ENCODE peak calls at places on chromosomes 16 and 17, in eight cellular contexts. One of them, this sample, is unnamed.

GRCh38 chr17:78131172-78132085 is 858 bp downstream of the TMC8 start:
- DNase-seq in effector memory CD4-positive, alpha-beta T cell: peak; percentile 43
- DNase-seq in right lobe of liver: no peak
- DNase-seq in left ventricle myocardium inferior: no peak
- DNase-seq in Peyer's patch: peak; percentile 51
- DNase-seq in pancreas: no peak
- DNase-seq in endodermal cell: peak; percentile 81
- DNase-seq in GM23248: peak; percentile 41
- DNase-seq in this sample: no peak

GRCh38 chr16:86103320-86103719 is 204.4 kb downstream of the IRF8 start:
- DNase-seq in left ventricle myocardium inferior: no peak
- DNase-seq in GM23248: no peak
- DNase-seq in Peyer's patch: peak; percentile 11
- DNase-seq in endodermal cell: no peak
- DNase-seq in right lobe of liver: no peak
- DNase-seq in effector memory CD4-positive, alpha-beta T cell: no peak
- DNase-seq in pancreas: no peak
- DNase-seq in this sample: no peak

GRCh38 chr16:27698266-27698665 is 148.3 kb downstream of the KATNIP start:
- DNase-seq in pancreas: no peak
- DNase-seq in right lobe of liver: no peak
- DNase-seq in left ventricle myocardium inferior: no peak
- DNase-seq in effector memory CD4-positive, alpha-beta T cell: no peak
- DNase-seq in Peyer's patch: peak; percentile 61
- DNase-seq in endodermal cell: peak; percentile 96
- DNase-seq in GM23248: no peak
- DNase-seq in this sample: no peak

GRCh38 chr16:68908000-68908313 is 64.6 kb downstream of the TANGO6 start:
- DNase-seq in effector memory CD4-positive, alpha-beta T cell: no peak
- DNase-seq in left ventricle myocardium inferior: no peak
- DNase-seq in GM23248: no peak
- DNase-seq in Peyer's patch: no peak
- DNase-seq in right lobe of liver: no peak
- DNase-seq in endodermal cell: no peak
- DNase-seq in pancreas: no peak
- DNase-seq in this sample: no peak

GRCh38 chr16:85777583-85778310 is 21.6 kb downstream of the EMC8 start:
- DNase-seq in effector memory CD4-positive, alpha-beta T cell: no peak
- DNase-seq in right lobe of liver: no peak
- DNase-seq in GM23248: peak; percentile 6
- DNase-seq in Peyer's patch: no peak
- DNase-seq in endodermal cell: no peak
- DNase-seq in left ventricle myocardium inferior: no peak
- DNase-seq in pancreas: no peak
- DNase-seq in this sample: no peak

GRCh38 chr16:81971853-81972252 is 39.4 kb downstream of the SDR42E1 start:
- DNase-seq in Peyer's patch: no peak
- DNase-seq in left ventricle myocardium inferior: no peak
- DNase-seq in right lobe of liver: no peak
- DNase-seq in pancreas: no peak
- DNase-seq in GM23248: no peak
- DNase-seq in endodermal cell: no peak
- DNase-seq in effector memory CD4-positive, alpha-beta T cell: no peak
- DNase-seq in this sample: no peak

GRCh38 chr16:29306953-29307597 is 99.4 kb downstream of the NPIPB11 start:
- DNase-seq in effector memory CD4-positive, alpha-beta T cell: no peak
- DNase-seq in Peyer's patch: no peak
- DNase-seq in right lobe of liver: no peak
- DNase-seq in GM23248: peak; percentile 71
- DNase-seq in endodermal cell: no peak
- DNase-seq in pancreas: no peak
- DNase-seq in left ventricle myocardium inferior: no peak
- DNase-seq in this sample: no peak

GRCh38 chr17:64992325-64992802 is 64.2 kb downstream of the GNA13 start:
- DNase-seq in GM23248: peak; percentile 80
- DNase-seq in right lobe of liver: no peak
- DNase-seq in endodermal cell: no peak
- DNase-seq in left ventricle myocardium inferior: no peak
- DNase-seq in pancreas: no peak
- DNase-seq in Peyer's patch: no peak
- DNase-seq in effector memory CD4-positive, alpha-beta T cell: no peak
- DNase-seq in this sample: no peak

GRCh38 chr17:37742762-37743611 is 1.9 kb downstream of the HNF1B start:
- DNase-seq in pancreas: no peak
- DNase-seq in right lobe of liver: no peak
- DNase-seq in endodermal cell: peak; percentile 84
- DNase-seq in Peyer's patch: peak; percentile 72
- DNase-seq in GM23248: peak; percentile 29
- DNase-seq in left ventricle myocardium inferior: no peak
- DNase-seq in effector memory CD4-positive, alpha-beta T cell: no peak
- DNase-seq in this sample: peak; percentile 54

GRCh38 chr16:3879887-3880564 is 487 bp downstream of the CREBBP start:
- DNase-seq in pancreas: peak; percentile 75
- DNase-seq in effector memory CD4-positive, alpha-beta T cell: peak; percentile 46
- DNase-seq in GM23248: peak; percentile 86
- DNase-seq in Peyer's patch: peak; percentile 85
- DNase-seq in left ventricle myocardium inferior: peak; percentile 82
- DNase-seq in endodermal cell: peak; percentile 76
- DNase-seq in right lobe of liver: peak; percentile 85
- DNase-seq in this sample: peak; percentile 79

GRCh38 chr16:7037491-7037890 is 295.2 kb upstream of the RBFOX1 start:
- DNase-seq in GM23248: no peak
- DNase-seq in endodermal cell: no peak
- DNase-seq in pancreas: no peak
- DNase-seq in right lobe of liver: no peak
- DNase-seq in effector memory CD4-positive, alpha-beta T cell: no peak
- DNase-seq in Peyer's patch: no peak
- DNase-seq in left ventricle myocardium inferior: no peak
- DNase-seq in this sample: no peak

GRCh38 chr17:60832206-60832605 is 154.6 kb downstream of the BCAS3 start:
- DNase-seq in Peyer's patch: no peak
- DNase-seq in endodermal cell: no peak
- DNase-seq in right lobe of liver: no peak
- DNase-seq in GM23248: no peak
- DNase-seq in left ventricle myocardium inferior: no peak
- DNase-seq in pancreas: no peak
- DNase-seq in effector memory CD4-positive, alpha-beta T cell: no peak
- DNase-seq in this sample: no peak

GRCh38 chr17:32699247-32699646 is 177.7 kb downstream of the MYO1D start:
- DNase-seq in pancreas: no peak
- DNase-seq in endodermal cell: no peak
- DNase-seq in effector memory CD4-positive, alpha-beta T cell: no peak
- DNase-seq in Peyer's patch: no peak
- DNase-seq in GM23248: peak; percentile 13
- DNase-seq in left ventricle myocardium inferior: no peak
- DNase-seq in right lobe of liver: no peak
- DNase-seq in this sample: no peak

GRCh38 chr17:81464586-81464985 is 48.0 kb downstream of the ACTG1 start:
- DNase-seq in pancreas: no peak
- DNase-seq in endodermal cell: no peak
- DNase-seq in GM23248: no peak
- DNase-seq in left ventricle myocardium inferior: no peak
- DNase-seq in effector memory CD4-positive, alpha-beta T cell: no peak
- DNase-seq in right lobe of liver: no peak
- DNase-seq in Peyer's patch: no peak
- DNase-seq in this sample: no peak

GRCh38 chr17:82972836-82973372 is 106.5 kb upstream of the METRNL start:
- DNase-seq in Peyer's patch: no peak
- DNase-seq in left ventricle myocardium inferior: no peak
- DNase-seq in pancreas: no peak
- DNase-seq in GM23248: no peak
- DNase-seq in endodermal cell: peak; percentile 26
- DNase-seq in effector memory CD4-positive, alpha-beta T cell: no peak
- DNase-seq in right lobe of liver: no peak
- DNase-seq in this sample: no peak

GRCh38 chr17:66578781-66579489 is 256.0 kb upstream of the CACNG5 start:
- DNase-seq in Peyer's patch: no peak
- DNase-seq in GM23248: no peak
- DNase-seq in effector memory CD4-positive, alpha-beta T cell: no peak
- DNase-seq in pancreas: no peak
- DNase-seq in endodermal cell: peak; percentile 66
- DNase-seq in right lobe of liver: no peak
- DNase-seq in left ventricle myocardium inferior: no peak
- DNase-seq in this sample: no peak

GRCh38 chr17:52297230-52298010 is 138.9 kb upstream of the CA10 start:
- DNase-seq in endodermal cell: no peak
- DNase-seq in effector memory CD4-positive, alpha-beta T cell: no peak
- DNase-seq in pancreas: no peak
- DNase-seq in right lobe of liver: no peak
- DNase-seq in left ventricle myocardium inferior: no peak
- DNase-seq in Peyer's patch: no peak
- DNase-seq in GM23248: peak; percentile 0
- DNase-seq in this sample: no peak

GRCh38 chr16:68490829-68491575 is 42.7 kb upstream of the SMPD3 start:
- DNase-seq in left ventricle myocardium inferior: no peak
- DNase-seq in effector memory CD4-positive, alpha-beta T cell: no peak
- DNase-seq in GM23248: peak; percentile 85
- DNase-seq in right lobe of liver: no peak
- DNase-seq in Peyer's patch: peak; percentile 85
- DNase-seq in pancreas: peak; percentile 92
- DNase-seq in endodermal cell: peak; percentile 93
- DNase-seq in this sample: peak; percentile 90

GRCh38 chr17:67841992-67842391 is 16.7 kb downstream of the BPTF start:
- DNase-seq in GM23248: peak; percentile 8
- DNase-seq in right lobe of liver: no peak
- DNase-seq in endodermal cell: no peak
- DNase-seq in left ventricle myocardium inferior: no peak
- DNase-seq in effector memory CD4-positive, alpha-beta T cell: no peak
- DNase-seq in Peyer's patch: no peak
- DNase-seq in pancreas: no peak
- DNase-seq in this sample: no peak

GRCh38 chr16:84597518-84598390 is 20.1 kb downstream of the COTL1 start:
- DNase-seq in Peyer's patch: no peak
- DNase-seq in pancreas: no peak
- DNase-seq in GM23248: no peak
- DNase-seq in left ventricle myocardium inferior: no peak
- DNase-seq in endodermal cell: no peak
- DNase-seq in right lobe of liver: peak; percentile 55
- DNase-seq in effector memory CD4-positive, alpha-beta T cell: no peak
- DNase-seq in this sample: no peak
- H3K4me1 ChIP-seq in Peyer's patch: peaks cover 48% of the 10 kb centered on the region
- H3K4me1 ChIP-seq in pancreas: peaks cover 6% of the 10 kb centered on the region
- H3K4me1 ChIP-seq in GM23248: peaks cover 40% of the 10 kb centered on the region
- H3K4me1 ChIP-seq in left ventricle myocardium inferior: peaks cover 36% of the 10 kb centered on the region
- H3K4me1 ChIP-seq in endodermal cell: peaks cover 6% of the 10 kb centered on the region
- H3K4me1 ChIP-seq in right lobe of liver: no peaks in the 10 kb centered on the region
- H3K4me1 ChIP-seq in effector memory CD4-positive, alpha-beta T cell: peaks cover 86% of the 10 kb centered on the region
- H3K4me1 ChIP-seq in this sample: peaks cover 94% of the 10 kb centered on the region

GRCh38 chr16:1433756-1434155 is 2.9 kb downstream of the PERCC1 start:
- DNase-seq in endodermal cell: no peak
- DNase-seq in Peyer's patch: no peak
- DNase-seq in pancreas: no peak
- DNase-seq in left ventricle myocardium inferior: no peak
- DNase-seq in right lobe of liver: no peak
- DNase-seq in GM23248: no peak
- DNase-seq in effector memory CD4-positive, alpha-beta T cell: no peak
- DNase-seq in this sample: no peak

GRCh38 chr16:1432388-1433262 is 1.7 kb downstream of the PERCC1 start:
- DNase-seq in left ventricle myocardium inferior: no peak
- DNase-seq in pancreas: no peak
- DNase-seq in endodermal cell: no peak
- DNase-seq in right lobe of liver: no peak
- DNase-seq in effector memory CD4-positive, alpha-beta T cell: no peak
- DNase-seq in GM23248: no peak
- DNase-seq in Peyer's patch: no peak
- DNase-seq in this sample: no peak

GRCh38 chr16:1431497-1432270 is 806 bp downstream of the PERCC1 start:
- DNase-seq in right lobe of liver: no peak
- DNase-seq in Peyer's patch: no peak
- DNase-seq in GM23248: no peak
- DNase-seq in pancreas: no peak
- DNase-seq in endodermal cell: no peak
- DNase-seq in left ventricle myocardium inferior: no peak
- DNase-seq in effector memory CD4-positive, alpha-beta T cell: no peak
- DNase-seq in this sample: no peak

GRCh38 chr16:1434644-1435592 is 4.0 kb downstream of the PERCC1 start:
- DNase-seq in Peyer's patch: no peak
- DNase-seq in effector memory CD4-positive, alpha-beta T cell: no peak
- DNase-seq in pancreas: no peak
- DNase-seq in GM23248: no peak
- DNase-seq in right lobe of liver: no peak
- DNase-seq in endodermal cell: no peak
- DNase-seq in left ventricle myocardium inferior: no peak
- DNase-seq in this sample: no peak

GRCh38 chr16:1433263-1433560 is 2.3 kb downstream of the PERCC1 start:
- DNase-seq in GM23248: no peak
- DNase-seq in effector memory CD4-positive, alpha-beta T cell: no peak
- DNase-seq in endodermal cell: no peak
- DNase-seq in Peyer's patch: no peak
- DNase-seq in pancreas: no peak
- DNase-seq in right lobe of liver: no peak
- DNase-seq in left ventricle myocardium inferior: no peak
- DNase-seq in this sample: no peak
- H3K27me3 ChIP-seq in GM23248: no peaks in the 10 kb centered on the region
- H3K27me3 ChIP-seq in effector memory CD4-positive, alpha-beta T cell: no peaks in the 10 kb centered on the region
- H3K27me3 ChIP-seq in endodermal cell: no peaks in the 10 kb centered on the region
- H3K27me3 ChIP-seq in Peyer's patch: no peaks in the 10 kb centered on the region
- H3K27me3 ChIP-seq in pancreas: no peaks in the 10 kb centered on the region
- H3K27me3 ChIP-seq in right lobe of liver: no peaks in the 10 kb centered on the region
- H3K27me3 ChIP-seq in left ventricle myocardium inferior: no peaks in the 10 kb centered on the region
- H3K27me3 ChIP-seq in this sample: no peaks in the 10 kb centered on the region

GRCh38 chr16:75244225-75244792 is 7.1 kb downstream of the BCAR1 start:
- DNase-seq in pancreas: no peak
- DNase-seq in left ventricle myocardium inferior: no peak
- DNase-seq in effector memory CD4-positive, alpha-beta T cell: no peak
- DNase-seq in Peyer's patch: no peak
- DNase-seq in endodermal cell: no peak
- DNase-seq in right lobe of liver: no peak
- DNase-seq in GM23248: peak; percentile 70
- DNase-seq in this sample: peak; percentile 79

GRCh38 chr16:75241412-75241811 is 10.0 kb downstream of the BCAR1 start:
- DNase-seq in GM23248: no peak
- DNase-seq in endodermal cell: no peak
- DNase-seq in Peyer's patch: no peak
- DNase-seq in effector memory CD4-positive, alpha-beta T cell: no peak
- DNase-seq in pancreas: no peak
- DNase-seq in right lobe of liver: no peak
- DNase-seq in left ventricle myocardium inferior: no peak
- DNase-seq in this sample: no peak

GRCh38 chr16:75243667-75244224 is 7.7 kb downstream of the BCAR1 start:
- DNase-seq in GM23248: no peak
- DNase-seq in right lobe of liver: no peak
- DNase-seq in endodermal cell: no peak
- DNase-seq in pancreas: no peak
- DNase-seq in Peyer's patch: no peak
- DNase-seq in left ventricle myocardium inferior: no peak
- DNase-seq in effector memory CD4-positive, alpha-beta T cell: no peak
- DNase-seq in this sample: no peak

GRCh38 chr16:75239463-75240122 is 11.8 kb downstream of the BCAR1 start:
- DNase-seq in right lobe of liver: no peak
- DNase-seq in GM23248: no peak
- DNase-seq in effector memory CD4-positive, alpha-beta T cell: no peak
- DNase-seq in endodermal cell: no peak
- DNase-seq in Peyer's patch: no peak
- DNase-seq in pancreas: no peak
- DNase-seq in left ventricle myocardium inferior: no peak
- DNase-seq in this sample: no peak

GRCh38 chr16:75241955-75242354 is 9.5 kb downstream of the BCAR1 start:
- DNase-seq in GM23248: no peak
- DNase-seq in Peyer's patch: no peak
- DNase-seq in endodermal cell: no peak
- DNase-seq in left ventricle myocardium inferior: no peak
- DNase-seq in effector memory CD4-positive, alpha-beta T cell: no peak
- DNase-seq in right lobe of liver: no peak
- DNase-seq in pancreas: no peak
- DNase-seq in this sample: no peak
- H3K4me1 ChIP-seq in GM23248: peaks cover 62% of the 10 kb centered on the region
- H3K4me1 ChIP-seq in Peyer's patch: no peaks in the 10 kb centered on the region
- H3K4me1 ChIP-seq in endodermal cell: peaks cover 7% of the 10 kb centered on the region
- H3K4me1 ChIP-seq in left ventricle myocardium inferior: peaks cover 100% of the 10 kb centered on the region
- H3K4me1 ChIP-seq in effector memory CD4-positive, alpha-beta T cell: no peaks in the 10 kb centered on the region
- H3K4me1 ChIP-seq in right lobe of liver: peaks cover 15% of the 10 kb centered on the region
- H3K4me1 ChIP-seq in pancreas: peaks cover 33% of the 10 kb centered on the region
- H3K4me1 ChIP-seq in this sample: peaks cover 85% of the 10 kb centered on the region

GRCh38 chr17:41711669-41712400 is at the start of gene GAST:
- DNase-seq in left ventricle myocardium inferior: no peak
- DNase-seq in GM23248: no peak
- DNase-seq in effector memory CD4-positive, alpha-beta T cell: no peak
- DNase-seq in Peyer's patch: no peak
- DNase-seq in right lobe of liver: no peak
- DNase-seq in pancreas: no peak
- DNase-seq in endodermal cell: no peak
- DNase-seq in this sample: no peak
- H3K27me3 ChIP-seq in left ventricle myocardium inferior: peaks cover 15% of the 10 kb centered on the region
- H3K27me3 ChIP-seq in GM23248: peaks cover 11% of the 10 kb centered on the region
- H3K27me3 ChIP-seq in effector memory CD4-positive, alpha-beta T cell: no peaks in the 10 kb centered on the region
- H3K27me3 ChIP-seq in Peyer's patch: no peaks in the 10 kb centered on the region
- H3K27me3 ChIP-seq in right lobe of liver: no peaks in the 10 kb centered on the region
- H3K27me3 ChIP-seq in pancreas: no peaks in the 10 kb centered on the region
- H3K27me3 ChIP-seq in endodermal cell: peaks cover 16% of the 10 kb centered on the region
- H3K27me3 ChIP-seq in this sample: peaks cover 20% of the 10 kb centered on the region